ENCODE peak calls at places on chromosomes 5 and 9, in nine cellular contexts. P, X, S, L, Q, G, O, D and V are unnamed samples.
A peak's percentile ranks its signal among the peaks of the same experiment; 100 is the strongest.

GRCh38 chr9:76216161-76216649 is 178.0 kb downstream of the RFK start:
- DNase-seq in P (peak; percentile 98), G (peak; percentile 61), Q (no peak), D (peak; percentile 82), X (peak; percentile 5), L (peak; percentile 16), S (no peak), O (no peak), V (no peak)

GRCh38 chr9:89502038-89502601 is 4.2 kb upstream of the SEMA4D start:
- DNase-seq in O (no peak), G (no peak), D (no peak), S (no peak), L (no peak), P (no peak), Q (no peak), X (no peak), V (no peak)

GRCh38 chr9:33263131-33263935 is 1.2 kb downstream of the BAG1 start:
- DNase-seq in S (no peak), L (peak; percentile 38), Q (no peak), X (peak; percentile 10), O (peak; percentile 13), G (no peak), D (no peak), P (peak; percentile 10), V (no peak)

GRCh38 chr9:107848598-107848997 is 359.0 kb upstream of the KLF4 start:
- DNase-seq in L (no peak), O (no peak), D (no peak), G (no peak), P (no peak), S (no peak), Q (no peak), X (no peak), V (no peak)

GRCh38 chr5:161305601-161306000 is 240.9 kb downstream of the GABRB2 start:
- DNase-seq in D (no peak), G (no peak), S (no peak), Q (no peak), P (no peak), L (no peak), X (no peak), O (no peak), V (no peak)

GRCh38 chr9:104863180-104863883 is 64.6 kb downstream of the ABCA1 start:
- DNase-seq in P (peak; percentile 83), L (peak; percentile 78), D (peak; percentile 74), O (peak; percentile 35), X (peak; percentile 79), G (peak; percentile 68), Q (peak; percentile 53), S (peak; percentile 38), V (no peak)

GRCh38 chr9:16871358-16872151 is 1.1 kb upstream of the BNC2 start:
- DNase-seq in P (peak; percentile 86), G (peak; percentile 62), S (peak; percentile 35), Q (peak; percentile 40), D (no peak), L (peak; percentile 50), O (peak; percentile 38), X (peak; percentile 71), V (peak; percentile 57)

GRCh38 chr9:130806388-130806716 is 28.7 kb upstream of the ABL1 start:
- DNase-seq in Q (no peak), S (no peak), G (no peak), O (no peak), P (no peak), L (no peak), D (no peak), X (no peak), V (no peak)

GRCh38 chr9:120662513-120662912 is 51.8 kb downstream of the MEGF9 start:
- DNase-seq in O (no peak), P (no peak), X (no peak), Q (no peak), S (no peak), L (no peak), G (no peak), D (no peak), V (no peak)

GRCh38 chr5:156326718-156327259 is at the start of gene SGCD:
- DNase-seq in X (no peak), S (peak; percentile 35), Q (peak; percentile 69), G (peak; percentile 47), O (no peak), L (peak; percentile 70), P (peak; percentile 86), D (peak; percentile 55), V (peak; percentile 54)

GRCh38 chr5:152634596-152634995 is 229.5 kb upstream of the NMUR2 start:
- DNase-seq in P (no peak), D (no peak), L (peak; percentile 38), G (no peak), O (peak; percentile 9), X (no peak), Q (peak; percentile 16), S (no peak), V (no peak)

GRCh38 chr5:78533356-78533755 is 115.2 kb downstream of the LHFPL2 start:
- DNase-seq in D (no peak), X (peak; percentile 49), S (no peak), G (peak; percentile 45), P (no peak), Q (no peak), O (no peak), L (peak; percentile 43), V (no peak)

GRCh38 chr5:33448118-33448517 is 7.4 kb downstream of the TARS1 start:
- DNase-seq in G (no peak), L (no peak), X (no peak), S (no peak), P (no peak), Q (no peak), D (no peak), O (no peak), V (no peak)

GRCh38 chr9:125745682-125746016 is 1.5 kb upstream of the PBX3 start:
- DNase-seq in S (no peak), P (no peak), O (no peak), Q (no peak), X (no peak), G (no peak), L (no peak), D (no peak), V (no peak)

GRCh38 chr9:125746774-125747052 is 460 bp upstream of the PBX3 start:
- DNase-seq in O (no peak), D (no peak), X (no peak), Q (no peak), P (no peak), L (no peak), G (no peak), S (no peak), V (no peak)

GRCh38 chr9:125747053-125747764 is at the start of gene PBX3:
- DNase-seq in Q (peak; percentile 62), L (peak; percentile 80), X (peak; percentile 17), G (peak; percentile 41), D (no peak), P (no peak), S (peak; percentile 60), O (peak; percentile 48), V (peak; percentile 76)

GRCh38 chr9:125744616-125745387 is 2.4 kb upstream of the PBX3 start:
- DNase-seq in S (no peak), L (no peak), P (peak; percentile 91), O (no peak), Q (no peak), X (peak; percentile 32), D (peak; percentile 84), G (no peak), V (no peak)

DNA sequence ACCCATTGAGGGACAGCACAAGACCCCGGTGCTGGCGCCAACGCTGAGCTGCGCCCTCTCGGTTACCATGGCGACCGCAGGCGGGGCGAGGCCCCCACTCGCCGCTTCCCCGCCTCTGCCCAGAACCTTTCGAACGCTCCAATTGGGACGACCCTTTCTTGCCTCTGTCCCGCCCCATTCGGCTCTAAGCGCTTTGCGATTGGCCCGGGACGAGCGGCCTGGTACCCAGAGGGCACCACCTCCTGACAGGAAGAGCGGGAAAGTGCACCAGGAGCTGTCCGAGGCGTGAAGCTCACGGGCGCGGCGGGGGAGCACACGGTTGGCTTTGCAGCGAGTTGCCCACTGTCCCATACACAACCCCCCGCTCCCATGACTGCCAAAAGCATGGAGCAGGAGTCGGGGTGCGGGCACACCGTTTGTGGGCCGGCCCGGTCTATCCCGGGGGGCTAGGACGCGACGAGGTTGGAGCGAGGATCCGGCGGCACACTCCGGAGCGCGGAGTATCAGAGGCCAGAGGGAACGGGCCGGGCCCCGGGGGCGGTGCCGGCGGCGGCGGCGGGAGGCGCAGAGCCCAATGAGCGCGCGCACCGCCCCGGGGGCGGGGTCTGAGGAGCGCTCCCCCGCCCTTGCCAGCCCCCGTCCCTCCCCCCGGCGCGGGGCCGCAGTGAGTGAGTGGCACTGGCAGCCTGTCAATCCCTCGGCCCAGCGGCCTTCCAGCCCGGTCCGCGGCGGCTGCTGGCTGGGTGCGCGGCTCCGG is 978 bp upstream of the PBX3 start:
- DNase-seq in O (peak; percentile 88), L (peak; percentile 97), X (peak; percentile 93), D (peak; percentile 61), P (peak; percentile 86), G (peak; percentile 97), Q (peak; percentile 95), S (peak; percentile 96), V (peak; percentile 96)
- TF ChIP-seq CTCF in O (no peak), L (no peak), X (no peak), D (no peak), P (no peak), G (no peak), Q (no peak), S (no peak), V (no peak)

GRCh38 chr5:139038618-139039305 is 159.4 kb downstream of the SIL1 start:
- DNase-seq in X (no peak), P (no peak), Q (no peak), L (no peak), D (no peak), G (peak; percentile 9), O (no peak), S (no peak), V (no peak)
- TF ChIP-seq CTCF in X (peak; percentile 30), P (no peak), Q (no peak), L (no peak), D (no peak), G (no peak), O (peak; percentile 31), S (no peak), V (no peak)

GRCh38 chr5:151093476-151093889 is 12.6 kb upstream of the TNIP1 start:
- DNase-seq in P (peak; percentile 90), S (no peak), Q (no peak), L (peak; percentile 57), X (peak; percentile 87), G (peak; percentile 58), D (peak; percentile 61), O (no peak), V (no peak)
- TF ChIP-seq CTCF in P (peak; percentile 24), S (no peak), Q (no peak), L (no peak), X (no peak), G (no peak), D (peak; percentile 32), O (no peak), V (no peak)

DNA sequence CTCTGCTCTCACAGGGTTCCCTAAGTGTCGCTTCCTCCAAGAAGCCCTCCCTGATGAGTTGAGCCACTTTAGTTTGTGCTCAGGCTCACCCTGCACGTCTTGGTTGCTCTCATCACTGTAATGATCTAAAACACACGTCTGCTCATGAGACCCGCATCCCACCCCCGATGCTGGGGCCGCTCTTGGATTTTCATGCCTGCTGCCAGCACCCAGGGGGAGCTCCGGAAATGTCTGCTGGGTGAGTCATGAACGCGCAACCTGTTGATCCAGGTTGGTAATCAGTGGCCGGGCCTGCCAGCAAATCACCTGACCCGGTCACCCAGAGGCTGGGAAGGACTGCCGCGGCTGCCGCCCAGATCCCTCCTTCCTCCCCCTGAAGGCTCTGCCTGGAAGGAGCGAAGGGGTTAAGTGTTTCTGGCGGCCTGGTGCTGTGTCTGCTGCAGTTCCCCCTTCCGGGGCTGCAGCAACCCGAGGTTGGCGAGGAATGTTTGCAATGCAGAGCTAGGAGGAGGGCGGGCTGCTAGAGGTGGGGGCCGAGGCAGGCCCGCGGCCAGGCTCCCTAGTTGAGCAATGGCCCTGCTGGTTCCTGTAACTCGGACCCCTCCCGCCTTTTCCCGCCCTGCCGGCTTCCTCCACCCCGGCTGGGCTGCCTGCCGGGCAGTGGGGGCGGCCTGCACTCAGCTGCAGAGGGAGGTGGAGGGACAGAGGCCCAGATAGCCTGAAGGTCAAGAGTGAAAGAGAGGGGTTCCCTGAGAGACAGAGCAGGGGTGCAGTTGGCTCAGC is 156.1 kb upstream of the IER5L start:
- DNase-seq in Q (peak; percentile 99), G (peak; percentile 99), P (peak; percentile 98), X (peak; percentile 94), O (peak; percentile 59), S (peak; percentile 95), D (peak; percentile 92), L (peak; percentile 96), V (peak; percentile 90)
- TF ChIP-seq CTCF in Q (no peak), G (peak; percentile 13), P (no peak), X (no peak), O (no peak), S (peak; percentile 23), D (no peak), L (no peak), V (no peak)